ENCODE peak calls at places on chromosome 11, in seven cellular contexts. E is NCI-H2029 treated with DMSO at 0.1 percent for 48 hours, X is ACHN, B is right atrium auricular region, N is SW 1271, H is HS-5, A is sigmoid colon. K is an unnamed sample.

GRCh38 chr11:10666976-10667892 is 26.3 kb downstream of the IRAG1 start:
- DNase-seq in A (no peak), X (no peak), E (no peak), N (no peak), H (no peak), B (no peak), K (no peak)

GRCh38 chr11:5007561-5007960 is 12.9 kb downstream of the OR51L1 start:
- DNase-seq in A (no peak), E (no peak), H (no peak), B (no peak), X (no peak), N (no peak), K (no peak)

GRCh38 chr11:126082251-126083109 is 19.8 kb upstream of the CDON start:
- DNase-seq in B (no peak), X (no peak), E (peak; percentile 11), N (no peak), H (no peak), A (no peak), K (no peak)

GRCh38 chr11:78465169-78465942 is 47.7 kb upstream of the GAB2 start:
- DNase-seq in N (no peak), H (no peak), X (no peak), E (peak; percentile 57), B (no peak), A (no peak), K (no peak)

GRCh38 chr11:70087446-70088167 is 9.5 kb downstream of the ANO1 start:
- DNase-seq in X (no peak), H (no peak), N (no peak), E (no peak), A (no peak), B (no peak), K (no peak)

GRCh38 chr11:62665630-62666258 is 632 bp downstream of the CSKMT start:
- DNase-seq in A (peak; percentile 81), H (no peak), B (peak; percentile 72), E (no peak), N (no peak), X (peak; percentile 47), K (no peak)

GRCh38 chr11:121318848-121319834 is 26.6 kb downstream of the SC5D start:
- DNase-seq in A (no peak), X (peak; percentile 25), N (no peak), B (no peak), E (peak; percentile 68), H (no peak), K (no peak)

GRCh38 chr11:4610258-4610935 is 2.4 kb upstream of the TRIM68 start:
- DNase-seq in H (no peak), A (no peak), B (no peak), N (no peak), E (no peak), X (no peak), K (no peak)

GRCh38 chr11:102117472-102118113 is 7.3 kb downstream of the YAP1 start:
- DNase-seq in A (no peak), N (no peak), H (peak; percentile 70), E (no peak), B (no peak), X (no peak), K (no peak)

GRCh38 chr11:75434886-75435570 is 2.0 kb upstream of the KLHL35 start:
- DNase-seq in B (no peak), H (no peak), A (no peak), N (no peak), E (no peak), X (no peak), K (no peak)

GRCh38 chr11:109697140-109697843 is 275.3 kb downstream of the C11orf87 start:
- DNase-seq in B (no peak), X (peak; percentile 46), N (no peak), E (peak; percentile 53), H (peak; percentile 23), A (no peak), K (no peak)

GRCh38 chr11:88303037-88303436 is 34.5 kb downstream of the CTSC start:
- DNase-seq in H (no peak), N (no peak), X (no peak), E (no peak), A (no peak), B (no peak), K (no peak)

GRCh38 chr11:67698247-67698646 is 23.8 kb upstream of the ALDH3B2 start:
- DNase-seq in E (no peak), H (no peak), X (peak; percentile 27), B (no peak), N (no peak), A (no peak), K (peak; percentile 67)

GRCh38 chr11:33402066-33402465 is 144.9 kb downstream of the HIPK3 start:
- DNase-seq in N (no peak), H (no peak), E (peak; percentile 89), B (no peak), X (peak; percentile 38), A (no peak), K (no peak)

GRCh38 chr11:126163074-126163700 is 48.3 kb downstream of the RPUSD4 start:
- DNase-seq in B (no peak), A (peak; percentile 87), X (peak; percentile 71), N (no peak), E (no peak), H (peak; percentile 95), K (no peak)

GRCh38 chr11:116946414-116946813 is 109.0 kb upstream of the APOA1 start:
- DNase-seq in H (no peak), A (no peak), X (no peak), N (no peak), B (no peak), E (no peak), K (no peak)

GRCh38 chr11:30816959-30817880 is 231.1 kb upstream of the MPPED2 start:
- DNase-seq in X (no peak), B (no peak), H (no peak), N (no peak), E (no peak), A (no peak), K (no peak)